ENCODE peak calls at places on chromosomes 11 and 22, in five cellular contexts. G, L, F, B and D are unnamed samples.

GRCh38 chr22:24060375-24060788 is 49.3 kb downstream of the CABIN1 start:
- DNase-seq in F (peak; percentile 90), G (no peak), B (no peak), L (no peak), D (no peak)

GRCh38 chr11:17343907-17344306 is 7.7 kb upstream of the NCR3LG1 start:
- DNase-seq in B (no peak), G (no peak), L (no peak), F (peak; percentile 76), D (no peak)

GRCh38 chr11:71223671-71224660 is 28.4 kb downstream of the SHANK2 start:
- DNase-seq in G (no peak), B (no peak), L (no peak), F (no peak), D (peak; percentile 53)

GRCh38 chr22:49566141-49566541 is 261.5 kb downstream of the BRD1 start:
- DNase-seq in G (no peak), B (no peak), F (no peak), L (no peak), D (peak; percentile 73)

GRCh38 chr11:103792981-103793468 is 243.4 kb upstream of the DDI1 start:
- DNase-seq in B (no peak), F (peak; percentile 9), G (no peak), L (no peak), D (no peak)

GRCh38 chr11:85823816-85824215 is 12.9 kb upstream of the SYTL2 start:
- DNase-seq in F (no peak), G (no peak), B (no peak), L (peak; percentile 43), D (no peak)

GRCh38 chr11:46248270-46249102 is 29.0 kb upstream of the CREB3L1 start:
- DNase-seq in L (no peak), B (peak; percentile 84), G (no peak), F (peak; percentile 99), D (no peak)

GRCh38 chr11:32615422-32615821 is 31.8 kb downstream of the EIF3M start:
- DNase-seq in F (no peak), G (peak; percentile 9), B (no peak), L (no peak), D (no peak)

GRCh38 chr11:40421187-40421586 is 1038.3 kb downstream of the LRRC4C start:
- DNase-seq in G (no peak), F (no peak), B (no peak), L (no peak), D (no peak)

GRCh38 chr11:14182833-14183340 is 176.1 kb downstream of the RRAS2 start:
- DNase-seq in L (no peak), F (no peak), B (no peak), G (no peak), D (no peak)

GRCh38 chr11:17169876-17170275 is 37.9 kb downstream of the PIK3C2A start:
- DNase-seq in B (no peak), G (no peak), L (no peak), F (no peak), D (no peak)

GRCh38 chr22:46043816-46044717 is 67.1 kb upstream of the WNT7B start:
- DNase-seq in G (no peak), B (peak; percentile 54), L (no peak), F (peak; percentile 34), D (peak; percentile 86)

GRCh38 chr11:131467645-131468270 is 97.3 kb downstream of the NTM start:
- DNase-seq in B (no peak), F (no peak), L (no peak), G (no peak), D (no peak)

GRCh38 chr11:82899191-82899820 is 924 bp downstream of the PRCP start:
- DNase-seq in G (no peak), L (no peak), F (no peak), B (no peak), D (no peak)

GRCh38 chr11:61897387-61898246 is 6.3 kb upstream of the FADS3 start:
- DNase-seq in B (peak; percentile 43), F (peak; percentile 63), G (peak; percentile 52), L (peak; percentile 71), D (no peak)

GRCh38 chr11:18727499-18728236 is 1.7 kb upstream of the IGSF22 start:
- DNase-seq in F (peak; percentile 31), L (peak; percentile 17), G (no peak), B (peak; percentile 24), D (no peak)

GRCh38 chr11:67545280-67545679 is 22.0 kb upstream of the CABP2 start:
- DNase-seq in B (peak; percentile 46), L (no peak), G (no peak), F (no peak), D (no peak)

GRCh38 chr11:19988598-19988997 is 171.7 kb downstream of the DBX1 start:
- DNase-seq in B (no peak), F (peak; percentile 56), L (no peak), G (no peak), D (no peak)

GRCh38 chr11:78576549-78577097 is 2.0 kb upstream of the NARS2 start:
- DNase-seq in B (no peak), F (no peak), G (no peak), L (no peak), D (no peak)

GRCh38 chr11:328012-328411 is 7.4 kb upstream of the IFITM3 start:
- DNase-seq in F (no peak), L (no peak), B (no peak), G (no peak), D (peak; percentile 51)

GRCh38 chr11:3205261-3206127 is 13.1 kb downstream of the MRGPRG start:
- DNase-seq in B (no peak), F (no peak), G (no peak), L (no peak), D (peak; percentile 72)

GRCh38 chr11:77471520-77472234 is 2.2 kb downstream of the PAK1 start:
- DNase-seq in F (peak; percentile 14), L (no peak), B (peak; percentile 87), G (peak; percentile 7), D (no peak)

GRCh38 chr11:36500315-36500721 is 9.8 kb downstream of the TRAF6 start:
- DNase-seq in G (no peak), B (peak; percentile 57), F (peak; percentile 95), L (no peak), D (no peak)

GRCh38 chr22:20243545-20244249 is 24.4 kb downstream of the RTN4R start:
- DNase-seq in G (peak; percentile 45), B (no peak), F (peak; percentile 70), L (peak; percentile 42), D (no peak)

GRCh38 chr11:69199583-69200295 is 44.0 kb downstream of the SMIM38 start:
- DNase-seq in F (no peak), G (no peak), B (no peak), L (no peak), D (peak; percentile 50)

GRCh38 chr11:60918941-60919275 is 5.0 kb downstream of the TMEM109 start:
- DNase-seq in F (peak; percentile 72), G (no peak), L (no peak), B (no peak), D (no peak)

GRCh38 chr11:129750343-129751292 is 65.0 kb upstream of the TMEM45B start:
- DNase-seq in F (peak; percentile 59), G (peak; percentile 1), L (peak; percentile 61), B (peak; percentile 80), D (no peak)

GRCh38 chr11:70712471-70712870 is 314.1 kb downstream of the CTTN start:
- DNase-seq in L (no peak), B (no peak), F (no peak), G (no peak), D (no peak)

GRCh38 chr11:1761857-1762536 is 1.7 kb downstream of the CTSD start:
- DNase-seq in F (no peak), B (no peak), L (no peak), G (no peak), D (peak; percentile 88)

GRCh38 chr22:42549329-42550060 is 4.3 kb upstream of the SERHL2 start:
- DNase-seq in G (no peak), B (no peak), F (no peak), L (no peak), D (no peak)

GRCh38 chr11:47501095-47501494 is 51.8 kb downstream of the CELF1 start:
- DNase-seq in F (no peak), G (no peak), L (no peak), B (no peak), D (no peak)

GRCh38 chr11:60775420-60775961 is 9.6 kb upstream of the MS4A10 start:
- DNase-seq in F (peak; percentile 90), G (peak; percentile 89), L (peak; percentile 55), B (peak; percentile 84), D (peak; percentile 66)

GRCh38 chr11:103109818-103110388 is 677 bp downstream of the DYNC2H1 start:
- DNase-seq in F (peak; percentile 36), B (no peak), L (no peak), G (no peak), D (no peak)